ENCODE peak calls at places on chromosomes 7 and 10, in four cellular contexts. R is H9, J is H1, C is IMR-90. L is an unnamed sample.

GRCh38 chr7:2024227-2024918 is 208.4 kb downstream of the MAD1L1 start:
- DNase-seq in R (no peak), J (no peak), C (no peak), L (peak; percentile 42)

GRCh38 chr10:98414578-98414931 is 427 bp downstream of the PYROXD2 start:
- DNase-seq in R (no peak), J (no peak), C (no peak), L (no peak)

GRCh38 chr10:91707236-91707635 is 74.4 kb upstream of the PPP1R3C start:
- DNase-seq in R (no peak), J (no peak), C (no peak), L (peak; percentile 22)

GRCh38 chr10:126264089-126265018 is 123.9 kb downstream of the ADAM12 start:
- DNase-seq in R (no peak), J (no peak), C (no peak), L (no peak)

GRCh38 chr7:29539471-29539870 is 24.2 kb upstream of the PRR15 start:
- DNase-seq in R (no peak), J (no peak), C (no peak), L (no peak)

GRCh38 chr10:69870591-69870990 is 68.9 kb downstream of the COL13A1 start:
- DNase-seq in R (no peak), J (no peak), C (no peak), L (no peak)

GRCh38 chr7:38929460-38930171 is 20.6 kb upstream of the VPS41 start:
- DNase-seq in R (no peak), J (no peak), C (no peak), L (no peak)

GRCh38 chr7:47198159-47198558 is 383.8 kb downstream of the TNS3 start:
- DNase-seq in R (no peak), J (no peak), C (peak; percentile 19), L (no peak)

GRCh38 chr10:43355749-43356371 is 15.6 kb upstream of the FXYD4 start:
- DNase-seq in R (no peak), J (no peak), C (no peak), L (peak; percentile 26)

GRCh38 chr10:129760003-129760315 is 204.1 kb downstream of the EBF3 start:
- DNase-seq in R (peak; percentile 19), J (no peak), C (no peak), L (no peak)

GRCh38 chr7:114944742-114945625 is 23.1 kb downstream of the MDFIC start:
- DNase-seq in R (peak; percentile 34), J (no peak), C (peak; percentile 94), L (peak; percentile 30)

GRCh38 chr10:77377034-77377433 is 260.6 kb downstream of the KCNMA1 start:
- DNase-seq in R (no peak), J (no peak), C (peak; percentile 38), L (peak; percentile 25)

GRCh38 chr7:97555845-97556431 is 175.9 kb upstream of the TAC1 start:
- DNase-seq in R (no peak), J (no peak), C (no peak), L (no peak)

GRCh38 chr7:92137531-92137930 is 3.3 kb upstream of the CYP51A1 start:
- DNase-seq in R (no peak), J (no peak), C (no peak), L (no peak)

GRCh38 chr7:104695563-104695962 is 318.4 kb upstream of the KMT2E start:
- DNase-seq in R (no peak), J (no peak), C (no peak), L (no peak)

GRCh38 chr7:3760696-3761095 is 459.6 kb downstream of the SDK1 start:
- DNase-seq in R (no peak), J (no peak), C (peak; percentile 16), L (no peak)

GRCh38 chr7:55254596-55255500 is 110.3 kb upstream of the LANCL2 start:
- DNase-seq in R (peak; percentile 84), J (peak; percentile 49), C (peak; percentile 67), L (peak; percentile 74)

GRCh38 chr10:70679498-70679897 is 7.2 kb downstream of the ADAMTS14 start:
- DNase-seq in R (no peak), J (no peak), C (peak; percentile 16), L (no peak)

GRCh38 chr10:73247509-73248258 is 629 bp upstream of the DNAJC9 start:
- DNase-seq in R (no peak), J (no peak), C (peak; percentile 33), L (peak; percentile 17)

GRCh38 chr10:57823398-57823797 is 444.3 kb downstream of the IPMK start:
- DNase-seq in R (no peak), J (no peak), C (no peak), L (no peak)

GRCh38 chr7:130273081-130273699 is 6.5 kb downstream of the CPA2 start:
- DNase-seq in R (peak; percentile 93), J (peak; percentile 84), C (peak; percentile 48), L (peak; percentile 99)

GRCh38 chr7:99990417-99990816 is 14.6 kb upstream of the AZGP1 start:
- DNase-seq in R (no peak), J (no peak), C (no peak), L (peak; percentile 6)

GRCh38 chr10:71975891-71976725 is 11.9 kb downstream of the CHST3 start:
- DNase-seq in R (no peak), J (no peak), C (peak; percentile 83), L (peak; percentile 16)

GRCh38 chr10:58384095-58384494 is 1.1 kb upstream of the TFAM start:
- DNase-seq in R (no peak), J (no peak), C (no peak), L (no peak)

GRCh38 chr10:109698121-109698520 is 225.2 kb downstream of the XPNPEP1 start:
- DNase-seq in R (no peak), J (no peak), C (no peak), L (no peak)

GRCh38 chr7:143375298-143376034 is 5.7 kb upstream of the ZYX start:
- DNase-seq in R (no peak), J (no peak), C (no peak), L (no peak)

GRCh38 chr7:68547794-68548193 is 1050.5 kb upstream of the AUTS2 start:
- DNase-seq in R (no peak), J (no peak), C (no peak), L (no peak)

GRCh38 chr7:92313055-92313454 is 67.3 kb downstream of the ANKIB1 start:
- DNase-seq in R (no peak), J (no peak), C (no peak), L (peak; percentile 3)

GRCh38 chr10:111018021-111018420 is 58.8 kb upstream of the ADRA2A start:
- DNase-seq in R (no peak), J (no peak), C (peak; percentile 8), L (no peak)
- H4K5ac ChIP-seq in R (no peak overlapping the region), J (no peak overlapping the region), C (no peak overlapping the region), L (no peak overlapping the region)

GRCh38 chr10:23200997-23201652 is 9.0 kb downstream of the PTF1A start:
- DNase-seq in R (no peak), J (no peak), C (no peak), L (no peak)

GRCh38 chr10:23202736-23203135 is 10.6 kb downstream of the PTF1A start:
- DNase-seq in R (no peak), J (no peak), C (no peak), L (no peak)

GRCh38 chr10:23201837-23202236 is 9.7 kb downstream of the PTF1A start:
- DNase-seq in R (no peak), J (no peak), C (no peak), L (no peak)

GRCh38 chr10:23203369-23204325 is 11.5 kb downstream of the PTF1A start:
- DNase-seq in R (no peak), J (no peak), C (no peak), L (no peak)

DNA sequence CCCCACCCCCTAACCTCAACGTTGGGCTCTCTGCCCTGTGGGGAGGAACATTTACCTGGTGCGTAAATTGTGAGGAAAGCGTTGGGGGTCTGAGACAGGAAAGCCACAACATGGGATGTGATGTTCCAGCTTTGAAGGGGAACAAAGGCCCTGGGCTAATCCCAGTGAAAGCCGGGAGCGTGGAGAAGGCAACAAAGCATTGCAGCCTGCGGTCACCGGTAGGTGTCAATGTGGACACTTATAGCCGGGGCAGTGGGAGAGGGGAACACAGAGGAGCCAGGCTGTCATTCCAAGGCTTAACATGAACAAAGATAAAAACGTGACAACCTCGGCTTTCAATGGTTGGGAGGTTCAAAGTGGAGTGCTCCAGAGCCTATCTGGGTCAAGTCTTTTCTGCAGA is 12.7 kb downstream of the PTF1A start:
- DNase-seq in R (peak; percentile 64), J (no peak), C (no peak), L (peak; percentile 63)
- H4K5ac ChIP-seq in R (no peak overlapping the region), J (no peak overlapping the region), C (no peak overlapping the region), L (no peak overlapping the region)

DNA sequence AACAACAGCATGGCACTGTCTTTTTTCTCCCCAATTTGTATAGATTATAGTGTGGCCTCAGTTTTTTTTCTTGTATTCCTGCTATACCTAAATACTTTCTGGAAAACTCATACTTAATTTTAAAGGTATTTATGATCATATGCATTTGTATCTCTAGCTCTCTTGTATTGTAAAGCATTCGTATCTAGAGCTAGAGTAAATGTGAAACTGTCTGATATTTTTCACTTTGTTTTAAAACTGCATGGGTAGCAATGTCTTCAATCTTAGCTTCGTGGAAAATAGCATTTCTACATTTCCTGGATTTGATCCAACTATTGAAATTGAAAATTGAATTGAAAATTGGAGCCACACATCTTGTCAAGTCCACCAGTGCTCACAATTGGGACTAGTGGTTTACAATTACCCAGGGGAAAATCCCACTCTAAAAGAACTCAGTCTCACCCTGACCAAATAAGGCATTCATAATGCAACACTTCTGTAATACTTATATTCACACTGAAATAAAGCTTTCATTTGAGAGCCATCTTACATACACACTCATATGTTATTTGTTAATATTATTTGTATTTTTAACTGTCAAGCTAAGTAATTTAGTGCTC is 51.3 kb upstream of the KLF6 start:
- DNase-seq in R (no peak), J (no peak), C (no peak), L (no peak)
- H4K5ac ChIP-seq in R (no peak overlapping the region), J (no peak overlapping the region), C (no peak overlapping the region), L (no peak overlapping the region)

GRCh38 chr7:24877790-24878311 is 102.1 kb downstream of the OSBPL3 start:
- DNase-seq in R (no peak), J (no peak), C (peak; percentile 42), L (no peak)
- H4K5ac ChIP-seq in R (no peak overlapping the region), J (no peak overlapping the region), C (no peak overlapping the region), L (no peak overlapping the region)

GRCh38 chr10:26781797-26782196 is 79.0 kb downstream of the ABI1 start:
- DNase-seq in R (no peak), J (no peak), C (peak; percentile 38), L (no peak)

GRCh38 chr10:26777686-26778085 is 80.2 kb downstream of the PDSS1 start:
- DNase-seq in R (no peak), J (no peak), C (no peak), L (no peak)

GRCh38 chr10:26780106-26780792 is 80.5 kb downstream of the ABI1 start:
- DNase-seq in R (no peak), J (no peak), C (no peak), L (no peak)

GRCh38 chr10:26780793-26781601 is 79.8 kb downstream of the ABI1 start:
- DNase-seq in R (peak; percentile 74), J (peak; percentile 33), C (peak; percentile 95), L (peak; percentile 93)

GRCh38 chr10:26779176-26779860 is 81.4 kb downstream of the ABI1 start:
- DNase-seq in R (no peak), J (no peak), C (no peak), L (peak; percentile 74)
- H4K5ac ChIP-seq in R (no peak overlapping the region), J (no peak overlapping the region), C (no peak overlapping the region), L (no peak overlapping the region)